ENCODE peak calls at places on chromosomes 6 and 20, in seven cellular contexts. M is NCI-H345, C is SHP77, I is neuronal stem cell, W is fibroblast of lung, X is NCI-H1105, A is renal cortical epithelial cell. G is an unnamed sample.

GRCh38 chr6:108732101-108732870 is 115.9 kb upstream of the ARMC2 start:
- DNase-seq in M (no peak), C (no peak), I (no peak), W (peak), X (no peak), A (peak), G (peak)

GRCh38 chr20:10667560-10668167 is 6.1 kb downstream of the JAG1 start:
- DNase-seq in M (peak), C (no peak), I (peak), W (no peak), X (peak), A (peak), G (no peak)

GRCh38 chr6:14354919-14355572 is 237.5 kb downstream of the CD83 start:
- DNase-seq in M (no peak), C (no peak), I (no peak), W (peak), X (no peak), A (peak), G (no peak)

GRCh38 chr6:26122793-26123674 is 35.8 kb downstream of the HFE start:
- DNase-seq in M (peak), C (peak), I (peak), W (peak), X (peak), A (peak), G (peak)

GRCh38 chr6:116577486-116577885 is 6.2 kb downstream of the RWDD1 start:
- DNase-seq in M (no peak), C (no peak), I (no peak), W (no peak), X (no peak), A (no peak), G (no peak)

GRCh38 chr6:149852881-149853280 is 11.3 kb downstream of the LRP11 start:
- DNase-seq in M (no peak), C (no peak), I (no peak), W (no peak), X (no peak), A (no peak), G (no peak)

GRCh38 chr6:13733178-13733851 is 21.7 kb upstream of the RANBP9 start:
- DNase-seq in M (no peak), C (no peak), I (no peak), W (peak), X (peak), A (peak), G (peak)

GRCh38 chr20:41469868-41470267 is 103.2 kb upstream of the EMILIN3 start:
- DNase-seq in M (no peak), C (no peak), I (no peak), W (no peak), X (no peak), A (no peak), G (no peak)

GRCh38 chr20:47428164-47428563 is 71.7 kb upstream of the ZMYND8 start:
- DNase-seq in M (no peak), C (no peak), I (no peak), W (no peak), X (no peak), A (no peak), G (no peak)

GRCh38 chr6:3608159-3608558 is 143.4 kb downstream of the PXDC1 start:
- DNase-seq in M (no peak), C (no peak), I (no peak), W (no peak), X (no peak), A (no peak), G (no peak)

G was measured in osteoblast.